ENCODE peak calls at places on chromosomes 1 and 21, in eight cellular contexts. J is OCI-LY7, V is HCT116, M is MM.1S, N is GM23338, X is hepatocyte, P is SK-N-SH, W is PC-3. H is an unnamed sample.

GRCh38 chr21:33080776-33081175 is 10.8 kb downstream of the OLIG1 start:
- DNase-seq in N (no peak), W (no peak), X (no peak), M (no peak), P (no peak), J (no peak), V (no peak), H (no peak)

GRCh38 chr1:160358073-160358472 is 8.8 kb upstream of the NHLH1 start:
- DNase-seq in V (no peak), W (no peak), J (no peak), X (no peak), M (no peak), N (no peak), P (no peak), H (no peak)

GRCh38 chr1:156257711-156258110 is 9.9 kb upstream of the PAQR6 start:
- DNase-seq in M (no peak), P (peak; percentile 44), N (no peak), J (no peak), X (no peak), V (no peak), W (no peak), H (no peak)

GRCh38 chr1:174877208-174877673 is 122.5 kb upstream of the CACYBP start:
- DNase-seq in X (peak; percentile 8), W (no peak), J (peak; percentile 70), V (no peak), P (no peak), M (no peak), N (no peak), H (no peak)

GRCh38 chr1:58013237-58013636 is 533.3 kb downstream of the OMA1 start:
- DNase-seq in X (no peak), W (no peak), N (peak; percentile 57), M (no peak), J (no peak), V (no peak), P (no peak), H (no peak)

GRCh38 chr1:24940231-24940630 is 10.2 kb upstream of the RUNX3 start:
- DNase-seq in X (no peak), M (no peak), J (no peak), P (no peak), W (no peak), N (no peak), V (no peak), H (no peak)

GRCh38 chr21:28252923-28253322 is 739.8 kb downstream of the LTN1 start:
- DNase-seq in P (no peak), W (no peak), J (no peak), M (no peak), V (no peak), X (no peak), N (no peak), H (no peak)

GRCh38 chr1:54335396-54336056 is 70.7 kb downstream of the SSBP3 start:
- DNase-seq in J (no peak), P (no peak), M (no peak), V (no peak), W (peak; percentile 33), N (no peak), X (peak; percentile 82), H (no peak)

GRCh38 chr1:234842726-234843641 is 233.0 kb upstream of the IRF2BP2 start:
- DNase-seq in J (peak; percentile 66), P (peak; percentile 37), X (no peak), M (no peak), N (no peak), V (no peak), W (no peak), H (peak; percentile 25)

GRCh38 chr1:109186704-109187071 is 27.0 kb upstream of the SARS1 start:
- DNase-seq in M (no peak), J (no peak), V (no peak), N (no peak), P (no peak), X (no peak), W (no peak), H (no peak)

GRCh38 chr1:75338974-75339483 is 204.8 kb downstream of the LHX8 start:
- DNase-seq in W (no peak), N (peak; percentile 45), M (no peak), P (no peak), X (no peak), J (no peak), V (no peak), H (no peak)

GRCh38 chr1:165911609-165912281 is 84.3 kb downstream of the UCK2 start:
- DNase-seq in W (no peak), M (no peak), X (no peak), N (no peak), P (no peak), J (no peak), V (no peak), H (no peak)

GRCh38 chr1:17684810-17685209 is 70.3 kb upstream of the ACTL8 start:
- DNase-seq in M (no peak), V (no peak), J (no peak), W (no peak), P (no peak), X (no peak), N (no peak), H (no peak)

GRCh38 chr1:205626216-205626615 is 5.6 kb downstream of the ELK4 start:
- DNase-seq in W (no peak), M (no peak), N (no peak), X (no peak), P (no peak), J (peak; percentile 31), V (no peak), H (no peak)

GRCh38 chr1:17016317-17016661 is 4.6 kb upstream of the ATP13A2 start:
- DNase-seq in M (no peak), X (no peak), V (no peak), N (peak; percentile 24), J (no peak), P (no peak), W (peak; percentile 50), H (no peak)

GRCh38 chr1:50023292-50024159 is at the start of gene AGBL4:
- DNase-seq in W (peak; percentile 4), N (peak; percentile 89), P (peak; percentile 93), V (no peak), M (no peak), X (no peak), J (no peak), H (no peak)

GRCh38 chr1:207811319-207811718 is 59.5 kb downstream of the CD46 start:
- DNase-seq in V (no peak), M (no peak), X (no peak), J (no peak), P (no peak), N (no peak), W (no peak), H (no peak)
- H3K9me2 ChIP-seq in V (no peaks in the 10 kb centered on the region), M (no peaks in the 10 kb centered on the region), X (no peaks in the 10 kb centered on the region), J (no peaks in the 10 kb centered on the region), P (no peaks in the 10 kb centered on the region), N (no peaks in the 10 kb centered on the region), W (no peaks in the 10 kb centered on the region), H (no peaks in the 10 kb centered on the region)

DNA sequence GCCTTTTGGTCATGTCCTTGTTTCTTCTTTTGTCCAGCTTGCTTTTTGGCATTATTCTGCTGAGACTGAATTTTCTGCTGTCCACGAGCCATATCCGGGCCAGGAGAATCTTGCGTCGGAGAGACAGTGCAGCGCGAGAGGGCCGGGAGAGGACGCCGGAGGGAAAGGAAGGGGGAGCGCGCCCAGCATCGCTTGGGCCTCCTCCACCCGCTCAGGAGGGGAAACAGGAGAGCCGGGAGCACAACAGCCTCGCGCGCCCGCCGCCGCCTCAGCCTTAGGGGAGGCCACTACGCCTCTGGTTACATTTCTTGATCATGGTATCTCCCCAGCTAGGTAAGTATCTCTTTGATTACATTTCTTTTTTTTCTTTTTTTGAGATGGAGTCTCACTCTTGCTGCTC is 7.4 kb upstream of the DEGS1 start:
- DNase-seq in N (peak; percentile 85), V (no peak), W (no peak), P (peak; percentile 47), M (no peak), J (no peak), X (peak; percentile 48), H (no peak)
- TF ChIP-seq CTCF in N (peak; percentile 38), V (no peak), W (no peak), P (no peak), M (no peak), J (no peak), X (peak; percentile 8), H (no peak)

GRCh38 chr1:178101654-178102053 is 7.8 kb downstream of the RASAL2 start:
- DNase-seq in P (no peak), J (no peak), N (no peak), V (no peak), W (no peak), X (peak; percentile 7), M (no peak), H (no peak)
- H3K9me2 ChIP-seq in P (no peaks in the 10 kb centered on the region), J (no peaks in the 10 kb centered on the region), N (no peaks in the 10 kb centered on the region), V (no peaks in the 10 kb centered on the region), W (no peaks in the 10 kb centered on the region), X (no peaks in the 10 kb centered on the region), M (no peaks in the 10 kb centered on the region), H (no peaks in the 10 kb centered on the region)

GRCh38 chr1:88080875-88081274 is 603.2 kb upstream of the PKN2 start:
- DNase-seq in P (no peak), N (no peak), J (no peak), M (no peak), W (peak; percentile 56), X (no peak), V (no peak), H (peak; percentile 48)

GRCh38 chr1:88074661-88075060 is 609.4 kb upstream of the PKN2 start:
- DNase-seq in N (no peak), P (no peak), X (no peak), J (no peak), V (no peak), W (no peak), M (no peak), H (no peak)

GRCh38 chr1:88075813-88076212 is 608.3 kb upstream of the PKN2 start:
- DNase-seq in W (no peak), N (no peak), M (no peak), V (no peak), J (no peak), P (no peak), X (no peak), H (no peak)

DNA sequence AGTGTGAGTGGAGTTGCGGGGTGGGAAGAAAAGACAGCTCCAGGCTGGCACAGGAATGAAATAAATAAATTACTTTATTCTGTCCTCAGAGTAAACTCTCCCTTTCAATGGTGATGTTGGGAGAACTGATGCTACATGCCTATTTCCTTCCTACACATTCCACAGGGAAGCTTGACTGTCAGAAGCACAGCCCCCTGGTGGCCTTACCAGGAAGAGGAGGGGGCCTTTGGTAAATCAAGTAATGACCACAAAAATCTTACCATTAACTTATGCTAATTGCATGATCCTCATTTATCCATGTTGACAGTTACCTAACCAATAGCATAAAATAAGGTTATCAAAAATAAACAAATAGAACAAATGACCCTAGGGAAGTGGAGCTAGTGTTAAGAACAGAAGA is 605.0 kb upstream of the PKN2 start:
- DNase-seq in V (peak; percentile 15), N (peak; percentile 85), W (peak; percentile 31), P (peak; percentile 3), M (no peak), X (no peak), J (no peak), H (no peak)
- TF ChIP-seq CTCF in V (peak; percentile 51), N (peak; percentile 82), W (peak; percentile 63), P (peak; percentile 57), M (peak; percentile 23), X (peak; percentile 27), J (peak; percentile 55), H (peak; percentile 46)

H was measured in PC-9.